ENCODE peak calls at places on chromosomes 7 and 10, in six cellular contexts. A is Peyer's patch, K is transverse colon, B is IMR-90, Z is esophagus squamous epithelium, U is heart left ventricle. I is an unnamed sample.
A peak's percentile ranks its signal among the peaks of the same experiment; 100 is the strongest.

GRCh38 chr7:136134503-136134902 is 157.3 kb upstream of the MTPN start:
- DNase-seq in A (no peak), K (no peak), B (peak; percentile 44), Z (no peak), U (no peak), I (no peak)

GRCh38 chr10:30368065-30368718 is 19.1 kb upstream of the MTPAP start:
- DNase-seq in A (no peak), K (no peak), B (no peak), Z (no peak), U (no peak), I (no peak)

GRCh38 chr10:133126431-133127290 is 33.4 kb upstream of the KNDC1 start:
- DNase-seq in A (no peak), K (peak; percentile 6), B (no peak), Z (no peak), U (no peak), I (peak; percentile 44)

GRCh38 chr7:64959072-64959747 is 31.6 kb downstream of the ZNF117 start:
- DNase-seq in A (no peak), K (no peak), B (no peak), Z (no peak), U (peak; percentile 11), I (no peak)

GRCh38 chr7:148906707-148907498 is 22.8 kb upstream of the EZH2 start:
- DNase-seq in A (no peak), K (no peak), B (no peak), Z (no peak), U (no peak), I (no peak)

GRCh38 chr7:77759294-77759889 is 38.8 kb downstream of the TMEM60 start:
- DNase-seq in A (peak; percentile 87), K (peak; percentile 66), B (peak; percentile 76), Z (no peak), U (peak; percentile 52), I (peak; percentile 65)

GRCh38 chr10:34723746-34724145 is 91.3 kb downstream of the PARD3 start:
- DNase-seq in A (peak; percentile 69), K (peak; percentile 47), B (peak; percentile 78), Z (no peak), U (peak; percentile 40), I (peak; percentile 65)

GRCh38 chr10:1378473-1378872 is 322.3 kb downstream of the WDR37 start:
- DNase-seq in A (no peak), K (no peak), B (no peak), Z (no peak), U (no peak), I (no peak)

GRCh38 chr10:90138844-90139243 is 437.5 kb downstream of the KIF20B start:
- DNase-seq in A (no peak), K (no peak), B (no peak), Z (no peak), U (no peak), I (no peak)

GRCh38 chr10:122213766-122214165 is 57.3 kb upstream of the BTBD16 start:
- DNase-seq in A (no peak), K (no peak), B (no peak), Z (no peak), U (peak; percentile 35), I (no peak)

GRCh38 chr7:37901236-37901827 is 15.3 kb downstream of the SFRP4 start:
- DNase-seq in A (no peak), K (no peak), B (peak; percentile 15), Z (no peak), U (no peak), I (no peak)

GRCh38 chr7:148078126-148078525 is 512.4 kb upstream of the C7orf33 start:
- DNase-seq in A (no peak), K (no peak), B (no peak), Z (no peak), U (no peak), I (no peak)

GRCh38 chr10:31317652-31318381 is 1.2 kb upstream of the ZEB1 start:
- DNase-seq in A (peak; percentile 92), K (peak; percentile 78), B (no peak), Z (no peak), U (no peak), I (peak; percentile 83)

GRCh38 chr10:74919671-74920070 is 93.3 kb downstream of the KAT6B start:
- DNase-seq in A (no peak), K (no peak), B (no peak), Z (no peak), U (no peak), I (no peak)

GRCh38 chr7:25398418-25398817 is 170.1 kb upstream of the NPVF start:
- DNase-seq in A (no peak), K (no peak), B (no peak), Z (no peak), U (no peak), I (no peak)

GRCh38 chr10:51422311-51423120 is 276.9 kb downstream of the CSTF2T start:
- DNase-seq in A (peak; percentile 80), K (peak; percentile 63), B (peak; percentile 76), Z (no peak), U (peak; percentile 52), I (no peak)
- TF ChIP-seq CTCF in A (peak; percentile 77), K (peak; percentile 76), B (peak; percentile 85), Z (peak; percentile 67), U (peak; percentile 59), I (peak; percentile 78)

DNA sequence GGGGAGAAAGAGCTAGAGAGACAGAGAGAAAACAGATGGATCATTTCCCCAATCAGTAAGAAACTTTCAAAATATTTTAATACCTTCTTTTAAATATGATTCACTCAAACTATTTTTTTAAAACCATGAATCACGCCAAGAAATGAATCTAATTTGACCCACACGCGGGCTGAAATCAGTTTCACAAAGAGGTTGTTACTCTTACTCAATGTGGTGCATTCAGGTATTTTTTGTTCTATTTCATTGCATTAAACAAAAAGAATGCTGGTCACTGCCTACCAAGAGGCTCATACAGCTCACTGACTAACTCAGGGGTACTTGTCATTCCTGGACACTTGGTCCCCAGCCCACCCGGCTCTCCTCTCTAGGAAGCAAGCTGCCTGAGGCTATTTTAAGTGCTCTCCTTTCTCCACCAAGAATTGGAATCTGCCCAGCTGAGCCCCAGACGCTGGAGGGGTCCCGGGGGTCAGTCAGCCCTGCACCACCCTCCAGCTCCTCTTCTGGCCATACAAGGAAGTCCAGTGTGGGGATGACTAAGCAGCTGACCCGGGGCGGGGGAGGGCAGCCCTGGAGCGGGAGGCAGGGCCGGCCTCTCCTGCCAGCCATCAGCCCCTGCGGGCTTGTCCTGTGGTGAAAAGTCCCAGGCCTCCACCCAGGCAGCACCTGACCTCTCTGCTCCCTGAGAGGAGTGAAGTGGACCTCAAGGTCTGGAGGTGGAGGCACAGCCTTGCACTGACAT is 21.7 kb upstream of the PFKP start:
- DNase-seq in A (peak; percentile 56), K (peak; percentile 37), B (peak; percentile 85), Z (no peak), U (peak; percentile 74), I (peak; percentile 40)
- TF ChIP-seq POLR2A in A (no peak), K (no peak), B (peak; percentile 33), Z (no peak), U (no peak), I (no peak)

GRCh38 chr7:157276731-157277562 is 59.9 kb upstream of the DNAJB6 start:
- DNase-seq in A (no peak), K (no peak), B (peak; percentile 51), Z (no peak), U (no peak), I (no peak)
- TF ChIP-seq CTCF in A (no peak), K (no peak), B (no peak), Z (no peak), U (no peak), I (no peak)

GRCh38 chr10:58513189-58514101 is 773 bp downstream of the BICC1 start:
- DNase-seq in A (peak; percentile 66), K (peak; percentile 45), B (peak; percentile 84), Z (no peak), U (peak; percentile 64), I (no peak)
- TF ChIP-seq POLR2A in A (no peak), K (peak; percentile 31), B (peak; percentile 23), Z (no peak), U (no peak), I (no peak)

DNA sequence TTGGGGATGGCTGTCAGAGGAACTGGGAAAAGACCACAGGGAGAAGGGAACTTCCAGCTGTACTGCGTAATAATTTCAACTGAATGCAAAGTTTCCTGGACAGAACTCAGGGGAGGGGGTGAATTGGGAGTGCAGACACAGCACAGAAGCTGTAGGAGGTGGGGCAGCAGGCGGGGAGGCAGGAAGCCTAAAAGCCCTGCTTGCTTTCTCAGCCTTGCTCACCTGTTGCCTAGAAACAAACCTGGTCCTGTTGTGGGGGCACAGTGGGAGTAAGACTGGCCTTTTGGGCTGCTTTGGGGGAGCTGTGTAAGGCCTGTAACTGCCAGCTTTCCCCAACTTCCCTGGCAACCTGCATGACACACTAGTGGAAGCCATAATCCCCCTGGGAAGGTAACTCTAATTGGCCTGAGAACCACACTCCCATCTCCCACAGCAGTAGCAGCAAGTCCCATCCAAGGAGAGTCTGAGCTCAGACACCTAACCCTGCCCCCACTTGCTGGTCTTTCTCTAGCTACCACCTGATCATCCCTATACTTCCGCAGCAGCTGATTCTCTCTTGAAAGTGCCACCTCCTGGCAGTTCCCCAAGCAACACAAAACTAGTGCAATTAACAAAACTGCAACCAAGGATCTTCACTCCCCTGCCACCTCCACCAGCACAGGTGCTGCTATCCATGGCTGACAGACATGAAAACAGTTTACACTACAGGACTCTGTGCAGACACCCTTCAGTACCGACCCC is 1239.3 kb downstream of the SORCS1 start:
- DNase-seq in A (no peak), K (no peak), B (no peak), Z (no peak), U (no peak), I (no peak)
- TF ChIP-seq CTCF in A (no peak), K (no peak), B (no peak), Z (no peak), U (no peak), I (no peak)

GRCh38 chr7:56062382-56062781 is 1.7 kb upstream of the SUMF2 start:
- DNase-seq in A (no peak), K (no peak), B (peak; percentile 89), Z (no peak), U (no peak), I (peak; percentile 2)

GRCh38 chr7:56063500-56063881 is 595 bp upstream of the SUMF2 start:
- DNase-seq in A (no peak), K (no peak), B (no peak), Z (no peak), U (no peak), I (no peak)

DNA sequence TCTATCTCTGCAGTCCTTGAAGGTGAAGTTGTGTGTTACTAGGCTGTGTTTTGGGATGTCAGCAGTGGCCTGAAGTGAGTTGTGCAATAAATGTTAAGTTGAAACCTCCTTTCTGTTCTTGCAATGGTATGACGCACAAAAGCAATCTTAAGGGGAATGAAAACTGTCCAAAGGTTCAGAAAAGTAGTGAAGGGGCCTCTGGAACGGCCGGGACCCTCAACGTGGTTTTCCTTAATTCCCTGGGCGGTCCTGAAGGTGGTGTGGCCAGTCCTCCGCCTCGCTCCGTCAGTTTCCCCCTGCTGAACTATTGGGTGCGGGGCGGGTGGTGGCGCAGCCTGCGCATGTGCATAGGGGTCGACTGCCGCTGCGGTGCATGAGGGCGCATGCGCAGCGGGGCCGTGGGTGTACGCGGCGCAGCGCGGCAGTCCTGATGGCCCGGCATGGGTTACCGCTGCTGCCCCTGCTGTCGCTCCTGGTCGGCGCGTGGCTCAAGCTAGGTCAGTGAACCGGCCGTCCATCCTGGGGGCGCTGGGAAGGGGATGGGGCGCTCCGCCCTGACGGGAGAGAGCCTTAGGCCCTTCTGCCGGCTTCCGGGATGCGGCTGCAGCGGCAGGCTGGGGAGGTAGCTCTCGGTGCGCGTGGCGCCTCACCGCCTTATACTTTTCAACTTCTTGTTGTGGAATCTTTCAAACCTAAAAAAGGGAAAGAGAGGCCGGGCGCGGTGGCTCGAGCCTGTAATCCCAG is at the start of gene SUMF2:
- DNase-seq in A (peak; percentile 95), K (peak; percentile 93), B (peak; percentile 83), Z (peak; percentile 40), U (peak; percentile 93), I (peak; percentile 95)
- TF ChIP-seq POLR2A in A (peak; percentile 72), K (peak; percentile 91), B (peak; percentile 64), Z (no peak), U (peak; percentile 83), I (peak; percentile 87)

GRCh38 chr7:130485734-130486113 is 6.2 kb upstream of the MEST start:
- DNase-seq in A (no peak), K (no peak), B (no peak), Z (no peak), U (no peak), I (no peak)
- TF ChIP-seq CTCF in A (no peak), K (no peak), B (no peak), Z (no peak), U (no peak), I (no peak)

I was measured in right lobe of liver.